ENCODE peak calls at places on chromosomes 2 and 18, in eight cellular contexts. One of them, this sample, is unnamed.

GRCh38 chr2:208595386-208596275 is 189.0 kb downstream of the PTH2R start:
- DNase-seq in endodermal cell: no peak
- DNase-seq in adrenal gland: no peak
- DNase-seq in neuronal stem cell: no peak
- DNase-seq in uterus: no peak
- DNase-seq in BJ: no peak
- DNase-seq in pancreas: no peak
- DNase-seq in keratinocyte: no peak
- DNase-seq in this sample: no peak

GRCh38 chr2:96891591-96892333 is 21.9 kb upstream of the SEMA4C start:
- DNase-seq in endodermal cell: peak; percentile 84
- DNase-seq in adrenal gland: peak; percentile 50
- DNase-seq in neuronal stem cell: no peak
- DNase-seq in uterus: peak; percentile 61
- DNase-seq in BJ: no peak
- DNase-seq in pancreas: no peak
- DNase-seq in keratinocyte: no peak
- DNase-seq in this sample: peak; percentile 60

GRCh38 chr2:132668986-132669853 is 785 bp downstream of the LYPD1 start:
- DNase-seq in endodermal cell: peak; percentile 86
- DNase-seq in adrenal gland: no peak
- DNase-seq in neuronal stem cell: no peak
- DNase-seq in uterus: no peak
- DNase-seq in BJ: no peak
- DNase-seq in pancreas: peak; percentile 71
- DNase-seq in keratinocyte: no peak
- DNase-seq in this sample: no peak

GRCh38 chr18:77067315-77068061 is 65.1 kb downstream of the MBP start:
- DNase-seq in endodermal cell: no peak
- DNase-seq in adrenal gland: peak; percentile 43
- DNase-seq in neuronal stem cell: no peak
- DNase-seq in uterus: peak; percentile 74
- DNase-seq in BJ: peak; percentile 49
- DNase-seq in pancreas: no peak
- DNase-seq in keratinocyte: no peak
- DNase-seq in this sample: peak; percentile 77

GRCh38 chr18:40004246-40004645 is 1950.8 kb upstream of the PIK3C3 start:
- DNase-seq in endodermal cell: no peak
- DNase-seq in adrenal gland: no peak
- DNase-seq in neuronal stem cell: no peak
- DNase-seq in uterus: no peak
- DNase-seq in BJ: no peak
- DNase-seq in pancreas: no peak
- DNase-seq in keratinocyte: no peak
- DNase-seq in this sample: no peak

GRCh38 chr2:47339745-47340541 is 63.0 kb upstream of the MSH2 start:
- DNase-seq in endodermal cell: no peak
- DNase-seq in adrenal gland: no peak
- DNase-seq in neuronal stem cell: no peak
- DNase-seq in uterus: no peak
- DNase-seq in BJ: no peak
- DNase-seq in pancreas: no peak
- DNase-seq in keratinocyte: peak; percentile 91
- DNase-seq in this sample: no peak

GRCh38 chr2:209472871-209473270 is 49.0 kb downstream of the MAP2 start:
- DNase-seq in endodermal cell: no peak
- DNase-seq in adrenal gland: no peak
- DNase-seq in neuronal stem cell: no peak
- DNase-seq in uterus: no peak
- DNase-seq in BJ: no peak
- DNase-seq in pancreas: no peak
- DNase-seq in keratinocyte: no peak
- DNase-seq in this sample: no peak

GRCh38 chr2:110741491-110741980 is 9.2 kb downstream of the ACOXL start:
- DNase-seq in endodermal cell: peak; percentile 84
- DNase-seq in adrenal gland: no peak
- DNase-seq in neuronal stem cell: no peak
- DNase-seq in uterus: no peak
- DNase-seq in BJ: no peak
- DNase-seq in pancreas: no peak
- DNase-seq in keratinocyte: peak; percentile 35
- DNase-seq in this sample: no peak

DNA sequence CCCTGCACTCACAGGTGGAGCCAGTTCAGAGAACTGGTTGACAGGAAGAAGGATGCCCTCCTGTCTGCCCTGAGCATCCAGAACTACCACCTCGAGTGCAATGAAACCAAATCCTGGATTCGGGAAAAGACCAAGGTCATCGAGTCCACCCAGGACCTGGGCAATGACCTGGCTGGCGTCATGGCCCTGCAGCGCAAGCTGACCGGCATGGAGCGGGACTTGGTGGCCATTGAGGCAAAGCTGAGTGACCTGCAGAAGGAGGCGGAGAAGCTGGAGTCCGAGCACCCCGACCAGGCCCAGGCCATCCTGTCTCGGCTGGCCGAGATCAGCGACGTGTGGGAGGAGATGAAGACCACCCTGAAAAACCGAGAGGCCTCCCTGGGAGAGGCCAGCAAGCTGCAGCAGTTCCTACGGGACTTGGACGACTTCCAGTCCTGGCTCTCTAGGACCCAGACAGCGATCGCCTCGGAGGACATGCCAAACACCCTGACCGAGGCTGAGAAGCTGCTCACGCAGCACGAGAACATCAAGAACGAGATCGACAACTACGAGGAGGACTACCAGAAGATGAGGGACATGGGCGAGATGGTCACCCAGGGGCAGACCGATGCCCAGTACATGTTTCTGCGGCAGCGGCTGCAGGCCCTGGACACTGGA is 92.5 kb upstream of the EML6 start:
- DNase-seq in endodermal cell: no peak
- DNase-seq in adrenal gland: no peak
- DNase-seq in neuronal stem cell: no peak
- DNase-seq in uterus: no peak
- DNase-seq in BJ: no peak
- DNase-seq in pancreas: no peak
- DNase-seq in keratinocyte: no peak
- DNase-seq in this sample: no peak
- H3K36me3 ChIP-seq in endodermal cell: peaks cover 93% of the 10 kb centered on the region
- H3K36me3 ChIP-seq in adrenal gland: no peaks in the 10 kb centered on the region
- H3K36me3 ChIP-seq in neuronal stem cell: peaks cover 99% of the 10 kb centered on the region
- H3K36me3 ChIP-seq in uterus: no peaks in the 10 kb centered on the region
- H3K36me3 ChIP-seq in BJ: peaks cover 29% of the 10 kb centered on the region
- H3K36me3 ChIP-seq in pancreas: peaks cover 40% of the 10 kb centered on the region
- H3K36me3 ChIP-seq in keratinocyte: peaks cover 64% of the 10 kb centered on the region
- H3K36me3 ChIP-seq in this sample: no peaks in the 10 kb centered on the region

DNA sequence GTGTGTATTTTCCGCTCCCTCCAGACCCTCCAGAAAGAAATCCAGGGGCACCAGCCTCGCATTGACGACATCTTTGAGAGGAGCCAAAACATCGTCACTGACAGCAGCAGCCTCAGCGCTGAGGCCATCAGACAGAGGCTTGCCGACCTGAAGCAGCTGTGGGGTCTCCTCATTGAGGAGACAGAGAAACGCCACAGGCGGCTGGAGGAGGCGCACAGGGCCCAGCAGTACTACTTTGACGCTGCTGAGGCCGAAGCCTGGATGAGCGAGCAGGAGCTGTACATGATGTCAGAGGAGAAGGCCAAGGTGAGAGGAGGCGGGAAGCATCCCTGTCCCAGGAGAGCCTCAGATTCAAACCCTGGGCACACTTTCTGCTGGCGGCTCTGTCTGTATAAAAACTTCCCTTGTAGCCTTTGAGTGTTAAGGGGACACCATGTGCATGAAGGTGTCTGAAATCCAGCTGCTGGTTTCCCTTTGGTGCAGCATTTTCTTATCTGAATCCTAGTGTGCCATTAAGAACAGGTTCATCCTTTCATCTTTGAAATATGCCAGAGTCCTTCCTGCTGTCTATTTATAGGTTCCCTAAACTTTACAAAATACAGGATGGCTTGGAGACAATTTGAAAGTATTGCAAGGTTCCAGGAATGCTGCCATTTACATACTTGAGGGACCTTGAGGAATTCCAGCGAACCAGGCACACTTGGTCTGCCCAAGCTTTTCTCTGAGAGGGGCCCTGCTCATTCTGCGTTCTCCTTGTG is 77.1 kb upstream of the EML6 start:
- DNase-seq in endodermal cell: peak; percentile 29
- DNase-seq in adrenal gland: no peak
- DNase-seq in neuronal stem cell: no peak
- DNase-seq in uterus: no peak
- DNase-seq in BJ: no peak
- DNase-seq in pancreas: no peak
- DNase-seq in keratinocyte: no peak
- DNase-seq in this sample: no peak
- H3K36me3 ChIP-seq in endodermal cell: peaks cover 86% of the 10 kb centered on the region
- H3K36me3 ChIP-seq in adrenal gland: no peaks in the 10 kb centered on the region
- H3K36me3 ChIP-seq in neuronal stem cell: peaks cover 97% of the 10 kb centered on the region
- H3K36me3 ChIP-seq in uterus: no peaks in the 10 kb centered on the region
- H3K36me3 ChIP-seq in BJ: peaks cover 36% of the 10 kb centered on the region
- H3K36me3 ChIP-seq in pancreas: peaks cover 62% of the 10 kb centered on the region
- H3K36me3 ChIP-seq in keratinocyte: peaks cover 53% of the 10 kb centered on the region
- H3K36me3 ChIP-seq in this sample: peaks cover 70% of the 10 kb centered on the region

DNA sequence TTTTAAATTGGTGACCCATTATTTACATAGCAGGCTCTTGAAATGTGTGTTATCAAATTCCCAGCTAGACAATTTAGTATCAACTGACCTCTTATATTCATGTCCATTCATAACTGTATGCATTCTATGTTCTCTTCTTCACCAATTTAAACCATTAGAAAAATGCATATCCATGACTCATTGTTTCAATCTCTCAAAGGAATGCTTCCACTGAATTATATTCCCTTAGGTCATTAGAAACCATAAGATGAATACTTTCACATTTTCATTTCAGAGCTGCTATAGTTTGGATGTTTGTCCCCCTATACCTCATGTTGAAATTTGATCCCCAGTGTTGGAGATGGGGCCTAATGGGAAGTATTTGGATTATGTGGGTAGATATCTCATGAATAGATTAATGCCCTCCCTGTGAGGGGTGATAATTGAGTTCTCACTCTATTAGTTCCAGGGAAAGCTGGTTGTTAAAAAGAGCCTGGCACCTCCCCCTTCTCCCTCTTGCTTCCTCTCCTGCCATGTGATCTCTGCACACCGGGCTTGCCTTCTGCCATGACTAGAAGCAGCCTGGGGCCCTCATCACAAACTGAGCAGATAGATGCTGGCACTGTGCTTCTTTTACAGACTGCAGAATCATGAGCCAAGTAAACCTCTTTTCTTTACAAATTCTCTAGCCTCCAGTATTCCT is 35.7 kb downstream of the THUMPD2 start:
- DNase-seq in endodermal cell: peak; percentile 76
- DNase-seq in adrenal gland: no peak
- DNase-seq in neuronal stem cell: no peak
- DNase-seq in uterus: no peak
- DNase-seq in BJ: no peak
- DNase-seq in pancreas: no peak
- DNase-seq in keratinocyte: peak; percentile 26
- DNase-seq in this sample: no peak
- H3K36me3 ChIP-seq in endodermal cell: peaks cover 39% of the 10 kb centered on the region
- H3K36me3 ChIP-seq in adrenal gland: no peaks in the 10 kb centered on the region
- H3K36me3 ChIP-seq in neuronal stem cell: peaks cover 24% of the 10 kb centered on the region
- H3K36me3 ChIP-seq in uterus: no peaks in the 10 kb centered on the region
- H3K36me3 ChIP-seq in BJ: peaks cover 3% of the 10 kb centered on the region
- H3K36me3 ChIP-seq in pancreas: no peaks in the 10 kb centered on the region
- H3K36me3 ChIP-seq in keratinocyte: peaks cover 10% of the 10 kb centered on the region
- H3K36me3 ChIP-seq in this sample: peaks cover 67% of the 10 kb centered on the region

DNA sequence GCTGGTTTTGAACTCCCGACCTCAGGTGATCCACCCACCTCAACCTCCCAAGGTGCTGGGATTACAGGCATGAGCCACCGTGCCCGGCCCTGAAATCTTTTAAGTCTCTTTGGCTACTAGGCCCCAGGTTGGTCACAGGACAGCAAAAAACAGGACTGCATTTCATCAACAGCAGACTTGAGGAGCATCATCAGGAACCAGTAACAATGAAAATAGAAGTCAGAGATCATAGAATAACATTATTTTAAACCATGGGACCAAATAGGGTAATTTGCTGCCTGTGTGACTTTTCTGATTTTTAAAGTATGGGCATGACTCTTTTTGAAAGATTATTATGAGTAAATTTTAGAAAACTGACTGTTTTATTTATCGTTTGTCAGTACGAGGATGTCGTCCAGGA is 24.8 kb downstream of the PPP1CB start:
- DNase-seq in endodermal cell: no peak
- DNase-seq in adrenal gland: no peak
- DNase-seq in neuronal stem cell: no peak
- DNase-seq in uterus: no peak
- DNase-seq in BJ: no peak
- DNase-seq in pancreas: no peak
- DNase-seq in keratinocyte: no peak
- DNase-seq in this sample: no peak
- H3K36me3 ChIP-seq in endodermal cell: peaks cover 50% of the 10 kb centered on the region
- H3K36me3 ChIP-seq in adrenal gland: no peaks in the 10 kb centered on the region
- H3K36me3 ChIP-seq in neuronal stem cell: peaks cover 74% of the 10 kb centered on the region
- H3K36me3 ChIP-seq in uterus: no peaks in the 10 kb centered on the region
- H3K36me3 ChIP-seq in BJ: peaks cover 7% of the 10 kb centered on the region
- H3K36me3 ChIP-seq in pancreas: peaks cover 5% of the 10 kb centered on the region
- H3K36me3 ChIP-seq in keratinocyte: peaks cover 13% of the 10 kb centered on the region
- H3K36me3 ChIP-seq in this sample: no peaks in the 10 kb centered on the region

GRCh38 chr2:74887445-74887951 is 53.6 kb downstream of the HK2 start:
- DNase-seq in endodermal cell: peak; percentile 39
- DNase-seq in adrenal gland: no peak
- DNase-seq in neuronal stem cell: no peak
- DNase-seq in uterus: no peak
- DNase-seq in BJ: peak; percentile 68
- DNase-seq in pancreas: no peak
- DNase-seq in keratinocyte: peak; percentile 88
- DNase-seq in this sample: no peak

GRCh38 chr2:74886251-74886650 is 52.3 kb downstream of the HK2 start:
- DNase-seq in endodermal cell: peak; percentile 17
- DNase-seq in adrenal gland: no peak
- DNase-seq in neuronal stem cell: no peak
- DNase-seq in uterus: no peak
- DNase-seq in BJ: no peak
- DNase-seq in pancreas: no peak
- DNase-seq in keratinocyte: no peak
- DNase-seq in this sample: no peak

GRCh38 chr2:74884866-74885265 is 50.9 kb downstream of the HK2 start:
- DNase-seq in endodermal cell: no peak
- DNase-seq in adrenal gland: no peak
- DNase-seq in neuronal stem cell: no peak
- DNase-seq in uterus: no peak
- DNase-seq in BJ: no peak
- DNase-seq in pancreas: no peak
- DNase-seq in keratinocyte: no peak
- DNase-seq in this sample: no peak

GRCh38 chr2:74887961-74888670 is 54.2 kb downstream of the HK2 start:
- DNase-seq in endodermal cell: peak; percentile 11
- DNase-seq in adrenal gland: no peak
- DNase-seq in neuronal stem cell: no peak
- DNase-seq in uterus: no peak
- DNase-seq in BJ: no peak
- DNase-seq in pancreas: no peak
- DNase-seq in keratinocyte: peak; percentile 42
- DNase-seq in this sample: no peak

DNA sequence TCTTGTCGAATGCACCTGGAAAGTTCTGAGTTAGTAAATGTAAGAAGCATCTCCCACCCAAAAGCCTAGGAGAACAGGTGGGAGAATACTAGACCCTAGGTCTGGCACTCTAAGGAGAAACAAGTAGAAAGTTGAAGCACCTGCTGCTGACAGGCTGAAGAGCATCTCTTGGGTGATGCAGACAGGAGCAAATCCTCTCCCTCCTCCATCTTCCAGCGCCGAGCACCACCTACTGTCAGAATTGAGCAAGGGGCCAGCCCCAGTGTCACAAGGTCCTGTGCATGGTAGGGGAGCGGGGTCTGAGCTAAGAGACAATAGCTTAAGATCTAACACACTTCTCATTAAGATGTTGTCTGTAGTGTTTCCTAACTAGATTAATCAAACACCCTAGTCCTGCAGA is 52.9 kb downstream of the HK2 start:
- DNase-seq in endodermal cell: peak; percentile 66
- DNase-seq in adrenal gland: no peak
- DNase-seq in neuronal stem cell: no peak
- DNase-seq in uterus: no peak
- DNase-seq in BJ: no peak
- DNase-seq in pancreas: no peak
- DNase-seq in keratinocyte: no peak
- DNase-seq in this sample: no peak
- H3K36me3 ChIP-seq in endodermal cell: peaks cover 84% of the 10 kb centered on the region
- H3K36me3 ChIP-seq in adrenal gland: no peaks in the 10 kb centered on the region
- H3K36me3 ChIP-seq in neuronal stem cell: peaks cover 99% of the 10 kb centered on the region
- H3K36me3 ChIP-seq in uterus: no peaks in the 10 kb centered on the region
- H3K36me3 ChIP-seq in BJ: peaks cover 35% of the 10 kb centered on the region
- H3K36me3 ChIP-seq in pancreas: no peaks in the 10 kb centered on the region
- H3K36me3 ChIP-seq in keratinocyte: peaks cover 55% of the 10 kb centered on the region
- H3K36me3 ChIP-seq in this sample: peaks cover 38% of the 10 kb centered on the region